ENCODE peak calls at places on chromosomes 16 and 17, in ten cellular contexts. R, I, Z, P, U, O, W, F, L and A are unnamed samples.

GRCh38 chr17:16938031-16938430 is 33.9 kb downstream of the TNFRSF13B start:
- DNase-seq in O (no peak), I (no peak), Z (peak), U (no peak), R (no peak), P (no peak), W (no peak), F (no peak), L (no peak), A (no peak)

GRCh38 chr16:54654429-54654828 is 276.2 kb upstream of the IRX5 start:
- DNase-seq in P (no peak), O (no peak), R (no peak), Z (no peak), F (no peak), I (no peak), L (no peak), U (no peak), W (no peak), A (no peak)

GRCh38 chr17:39994448-39994847 is 13.8 kb downstream of the PSMD3 start:
- DNase-seq in L (no peak), F (no peak), P (no peak), Z (no peak), R (no peak), U (no peak), W (no peak), O (no peak), I (no peak), A (no peak)

GRCh38 chr17:8001976-8002645 is at the start of gene GUCY2D:
- DNase-seq in L (no peak), W (no peak), P (peak), Z (no peak), I (no peak), O (no peak), R (no peak), U (no peak), F (no peak), A (no peak)

GRCh38 chr16:55499951-55500350 is 8.9 kb upstream of the LPCAT2 start:
- DNase-seq in W (no peak), U (no peak), O (peak), P (no peak), L (peak), F (peak), R (peak), Z (no peak), I (peak), A (no peak)

GRCh38 chr17:7067198-7067597 is 12.9 kb downstream of the CLEC10A start:
- DNase-seq in I (no peak), R (no peak), L (no peak), F (no peak), U (no peak), O (no peak), Z (no peak), W (no peak), P (no peak), A (no peak)

GRCh38 chr17:65559802-65560627 is 1.4 kb downstream of the AXIN2 start:
- DNase-seq in R (no peak), P (peak), Z (peak), I (peak), O (peak), W (peak), F (peak), L (no peak), U (peak), A (peak)

GRCh38 chr17:8798176-8799000 is 777 bp downstream of the MFSD6L start:
- DNase-seq in I (no peak), R (no peak), Z (no peak), U (no peak), F (no peak), O (no peak), L (no peak), P (peak), W (no peak), A (no peak)

GRCh38 chr17:57861000-57861736 is 11.3 kb upstream of the MRPS23 start:
- DNase-seq in I (no peak), O (no peak), P (peak), W (peak), R (peak), Z (peak), L (peak), F (peak), U (no peak), A (no peak)

GRCh38 chr16:81693467-81694303 is 85.4 kb upstream of the PLCG2 start:
- DNase-seq in L (no peak), R (no peak), Z (no peak), U (no peak), I (no peak), O (no peak), F (peak), W (no peak), P (no peak), A (no peak)

GRCh38 chr17:10613775-10614513 is 43.2 kb downstream of the MYH3 start:
- DNase-seq in P (no peak), F (peak), L (no peak), U (no peak), I (peak), O (no peak), W (no peak), Z (no peak), R (no peak), A (no peak)

GRCh38 chr17:17456251-17456650 is 20.5 kb upstream of the MED9 start:
- DNase-seq in W (no peak), R (no peak), P (no peak), L (no peak), O (no peak), I (no peak), F (no peak), Z (no peak), U (no peak), A (no peak)

GRCh38 chr16:2819939-2820835 is 3.1 kb downstream of the PRSS21 start:
- DNase-seq in P (no peak), I (no peak), W (no peak), U (no peak), L (no peak), F (no peak), O (no peak), Z (no peak), R (no peak), A (no peak)

GRCh38 chr17:44758414-44759095 is at the start of gene ADAM11:
- DNase-seq in O (no peak), Z (no peak), U (no peak), W (no peak), R (no peak), F (no peak), L (no peak), I (no peak), P (peak), A (no peak)

GRCh38 chr16:24344791-24345190 is 88.7 kb downstream of the CACNG3 start:
- DNase-seq in U (no peak), O (no peak), I (no peak), L (no peak), F (no peak), W (no peak), P (no peak), Z (no peak), R (no peak), A (no peak)

GRCh38 chr17:43151880-43152456 is 19.0 kb upstream of the NBR1 start:
- DNase-seq in L (no peak), I (no peak), O (no peak), F (no peak), Z (no peak), P (no peak), R (no peak), W (no peak), U (no peak), A (no peak)

GRCh38 chr16:18932243-18932997 is 6.2 kb upstream of the SMG1 start:
- DNase-seq in I (peak), U (no peak), O (no peak), F (peak), P (no peak), L (peak), Z (no peak), R (no peak), W (peak), A (no peak)

GRCh38 chr16:8963010-8963824 is 489 bp downstream of the USP7 start:
- DNase-seq in I (no peak), P (no peak), R (peak), W (no peak), F (no peak), O (peak), L (no peak), U (no peak), Z (no peak), A (no peak)

GRCh38 chr17:79840204-79840988 is 1.2 kb upstream of the CBX4 start:
- DNase-seq in R (peak), L (peak), F (peak), P (peak), Z (peak), W (no peak), O (peak), U (peak), I (peak), A (no peak)
- TF ChIP-seq CTCF in R (no peak), L (peak), F (no peak), P (peak), Z (no peak), W (no peak), O (no peak), U (no peak), I (no peak), A (no peak)

GRCh38 chr17:34321981-34322380 is 2.7 kb downstream of the CCL8 start:
- DNase-seq in L (no peak), F (no peak), W (no peak), I (no peak), O (no peak), R (no peak), Z (no peak), U (no peak), P (no peak), A (no peak)

GRCh38 chr17:34314279-34314678 is 5.0 kb upstream of the CCL8 start:
- DNase-seq in L (peak), R (no peak), P (no peak), I (peak), F (peak), O (no peak), Z (no peak), W (no peak), U (no peak), A (no peak)

GRCh38 chr17:34319087-34319486 is at the start of gene CCL8:
- DNase-seq in P (no peak), O (no peak), W (no peak), Z (no peak), I (peak), U (no peak), F (peak), L (no peak), R (no peak), A (no peak)

GRCh38 chr17:34313164-34313563 is 6.1 kb upstream of the CCL8 start:
- DNase-seq in Z (no peak), U (no peak), I (peak), P (no peak), O (no peak), F (peak), L (peak), W (no peak), R (peak), A (no peak)

GRCh38 chr17:34318474-34318873 is 761 bp upstream of the CCL8 start:
- DNase-seq in U (no peak), W (no peak), F (no peak), R (peak), I (no peak), L (no peak), Z (no peak), P (peak), O (no peak), A (no peak)
- TF ChIP-seq CTCF in U (no peak), W (no peak), F (no peak), R (no peak), I (peak), L (no peak), Z (no peak), P (peak), O (no peak), A (no peak)

GRCh38 chr16:30534368-30535105 is at the start of gene ZNF747:
- DNase-seq in U (peak), O (peak), W (peak), Z (peak), R (peak), I (peak), L (peak), P (peak), F (peak), A (peak)

GRCh38 chr16:30535106-30535776 is 583 bp upstream of the ZNF747 start:
- DNase-seq in W (no peak), Z (no peak), P (peak), I (peak), L (peak), R (peak), O (no peak), F (no peak), U (no peak), A (no peak)

GRCh38 chr16:30533748-30534367 is 800 bp downstream of the ZNF747 start:
- DNase-seq in P (no peak), I (no peak), Z (no peak), W (no peak), U (no peak), F (no peak), O (no peak), L (peak), R (no peak), A (no peak)

GRCh38 chr16:30533146-30533522 is 1.5 kb downstream of the ZNF747 start:
- DNase-seq in U (no peak), P (no peak), O (no peak), F (no peak), L (no peak), W (no peak), I (no peak), R (no peak), Z (peak), A (no peak)

DNA sequence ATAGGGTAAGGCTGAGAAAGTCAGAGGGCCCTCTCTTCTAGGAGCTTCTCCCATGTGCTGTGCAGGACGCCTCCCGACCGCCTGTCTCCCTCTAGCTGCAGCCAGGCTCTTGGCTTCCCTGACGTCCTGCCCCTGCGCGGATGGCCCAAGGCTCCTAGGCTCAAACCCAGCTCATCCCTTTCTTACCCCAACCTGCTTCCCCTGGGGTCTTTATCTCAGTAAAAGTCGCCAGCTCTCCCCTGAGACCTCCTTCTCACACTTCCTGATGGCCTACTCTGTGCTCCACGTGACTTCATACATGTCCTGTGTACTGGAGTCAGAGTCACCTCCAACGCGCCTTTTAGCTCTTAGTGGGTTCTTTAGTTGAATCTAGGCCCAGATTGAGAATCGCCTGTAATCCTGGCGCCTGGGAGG is 1.1 kb upstream of the ZNF747 start:
- DNase-seq in P (peak), Z (peak), O (peak), U (peak), F (peak), R (peak), W (peak), L (peak), I (peak), A (no peak)
- TF ChIP-seq CTCF in P (peak), Z (peak), O (no peak), U (no peak), F (peak), R (peak), W (peak), L (peak), I (peak), A (peak)

GRCh38 chr17:78777886-78778285 is 4.2 kb downstream of the CYTH1 start:
- DNase-seq in R (no peak), I (no peak), O (no peak), L (no peak), F (no peak), Z (no peak), W (no peak), U (no peak), P (no peak), A (no peak)

GRCh38 chr17:78780852-78781338 is 1.2 kb downstream of the CYTH1 start:
- DNase-seq in R (no peak), F (peak), L (no peak), Z (no peak), P (no peak), W (no peak), O (no peak), I (no peak), U (no peak), A (no peak)

GRCh38 chr17:78780335-78780734 is 1.7 kb downstream of the CYTH1 start:
- DNase-seq in F (no peak), O (no peak), W (no peak), L (no peak), R (no peak), P (no peak), U (no peak), I (no peak), Z (no peak), A (no peak)

GRCh38 chr17:78781339-78782304 is at the start of gene CYTH1:
- DNase-seq in Z (peak), O (peak), R (peak), L (peak), U (peak), I (peak), W (no peak), F (peak), P (peak), A (peak)

GRCh38 chr17:78779848-78780247 is 2.2 kb downstream of the CYTH1 start:
- DNase-seq in I (no peak), W (no peak), P (no peak), Z (no peak), L (no peak), R (peak), F (no peak), O (no peak), U (no peak), A (no peak)
- TF ChIP-seq CTCF in I (no peak), W (no peak), P (no peak), Z (peak), L (no peak), R (no peak), F (no peak), O (no peak), U (no peak), A (no peak)